ENCODE peak calls at places on chromosomes 5 and 9, in eight cellular contexts. One of them, this sample, is unnamed.

GRCh38 chr5:174231961-174232487 is 186.5 kb downstream of the NSG2 start:
- DNase-seq in esophagus squamous epithelium: no peak
- DNase-seq in breast epithelium: peak; percentile 27
- DNase-seq in stomach: no peak
- DNase-seq in ovary: no peak
- DNase-seq in sigmoid colon: no peak
- DNase-seq in spleen: no peak
- DNase-seq in adrenal gland: no peak
- DNase-seq in this sample: no peak

GRCh38 chr9:115604831-115605483 is 487.0 kb upstream of the TNC start:
- DNase-seq in esophagus squamous epithelium: no peak
- DNase-seq in stomach: no peak
- DNase-seq in breast epithelium: no peak
- DNase-seq in spleen: no peak
- DNase-seq in adrenal gland: no peak
- DNase-seq in sigmoid colon: no peak
- DNase-seq in ovary: no peak
- DNase-seq in this sample: no peak

GRCh38 chr5:38291355-38291754 is 33.0 kb downstream of the EGFLAM start:
- DNase-seq in esophagus squamous epithelium: no peak
- DNase-seq in stomach: no peak
- DNase-seq in spleen: no peak
- DNase-seq in adrenal gland: no peak
- DNase-seq in ovary: no peak
- DNase-seq in sigmoid colon: no peak
- DNase-seq in breast epithelium: no peak
- DNase-seq in this sample: no peak

GRCh38 chr9:16413509-16414016 is 456.9 kb downstream of the BNC2 start:
- DNase-seq in spleen: no peak
- DNase-seq in esophagus squamous epithelium: no peak
- DNase-seq in stomach: no peak
- DNase-seq in breast epithelium: no peak
- DNase-seq in ovary: peak; percentile 31
- DNase-seq in sigmoid colon: peak; percentile 71
- DNase-seq in adrenal gland: peak; percentile 53
- DNase-seq in this sample: peak; percentile 61

GRCh38 chr5:34464820-34465219 is 191.3 kb upstream of the RAI14 start:
- DNase-seq in breast epithelium: no peak
- DNase-seq in stomach: no peak
- DNase-seq in esophagus squamous epithelium: no peak
- DNase-seq in ovary: no peak
- DNase-seq in sigmoid colon: no peak
- DNase-seq in spleen: no peak
- DNase-seq in adrenal gland: no peak
- DNase-seq in this sample: no peak

GRCh38 chr5:124289122-124289521 is 457.3 kb downstream of the ZNF608 start:
- DNase-seq in spleen: no peak
- DNase-seq in stomach: peak; percentile 53
- DNase-seq in breast epithelium: peak; percentile 47
- DNase-seq in sigmoid colon: no peak
- DNase-seq in adrenal gland: no peak
- DNase-seq in esophagus squamous epithelium: no peak
- DNase-seq in ovary: peak; percentile 25
- DNase-seq in this sample: no peak

GRCh38 chr5:144427871-144428270 is 257.2 kb downstream of the KCTD16 start:
- DNase-seq in spleen: no peak
- DNase-seq in adrenal gland: no peak
- DNase-seq in breast epithelium: no peak
- DNase-seq in esophagus squamous epithelium: no peak
- DNase-seq in ovary: no peak
- DNase-seq in stomach: no peak
- DNase-seq in sigmoid colon: no peak
- DNase-seq in this sample: no peak

GRCh38 chr5:31954091-31954490 is 220.0 kb downstream of the GOLPH3 start:
- DNase-seq in ovary: no peak
- DNase-seq in esophagus squamous epithelium: no peak
- DNase-seq in stomach: no peak
- DNase-seq in sigmoid colon: no peak
- DNase-seq in adrenal gland: no peak
- DNase-seq in spleen: no peak
- DNase-seq in breast epithelium: no peak
- DNase-seq in this sample: no peak

GRCh38 chr9:3244963-3245653 is 280.7 kb downstream of the RFX3 start:
- DNase-seq in adrenal gland: no peak
- DNase-seq in ovary: no peak
- DNase-seq in spleen: no peak
- DNase-seq in breast epithelium: no peak
- DNase-seq in sigmoid colon: no peak
- DNase-seq in stomach: no peak
- DNase-seq in esophagus squamous epithelium: no peak
- DNase-seq in this sample: no peak

GRCh38 chr9:12923472-12924009 is 148.7 kb downstream of the LURAP1L start:
- DNase-seq in ovary: no peak
- DNase-seq in breast epithelium: no peak
- DNase-seq in esophagus squamous epithelium: no peak
- DNase-seq in spleen: no peak
- DNase-seq in adrenal gland: peak; percentile 72
- DNase-seq in stomach: no peak
- DNase-seq in sigmoid colon: no peak
- DNase-seq in this sample: peak; percentile 51

GRCh38 chr5:140113180-140113698 is 670 bp upstream of the PURA start:
- DNase-seq in breast epithelium: no peak
- DNase-seq in spleen: no peak
- DNase-seq in adrenal gland: peak; percentile 64
- DNase-seq in stomach: no peak
- DNase-seq in esophagus squamous epithelium: no peak
- DNase-seq in sigmoid colon: peak; percentile 72
- DNase-seq in ovary: peak; percentile 50
- DNase-seq in this sample: peak; percentile 23

GRCh38 chr9:92970467-92970923 is 23.2 kb downstream of the FGD3 start:
- DNase-seq in adrenal gland: peak; percentile 17
- DNase-seq in breast epithelium: no peak
- DNase-seq in spleen: no peak
- DNase-seq in ovary: no peak
- DNase-seq in esophagus squamous epithelium: no peak
- DNase-seq in sigmoid colon: no peak
- DNase-seq in stomach: peak; percentile 8
- DNase-seq in this sample: no peak

GRCh38 chr5:171874210-171874609 is 88.6 kb downstream of the SMIM23 start:
- DNase-seq in adrenal gland: no peak
- DNase-seq in stomach: no peak
- DNase-seq in esophagus squamous epithelium: no peak
- DNase-seq in ovary: no peak
- DNase-seq in sigmoid colon: no peak
- DNase-seq in breast epithelium: no peak
- DNase-seq in spleen: no peak
- DNase-seq in this sample: no peak

GRCh38 chr5:33527696-33528095 is 86.9 kb downstream of the TARS1 start:
- DNase-seq in spleen: no peak
- DNase-seq in stomach: no peak
- DNase-seq in sigmoid colon: no peak
- DNase-seq in ovary: no peak
- DNase-seq in esophagus squamous epithelium: no peak
- DNase-seq in adrenal gland: no peak
- DNase-seq in breast epithelium: no peak
- DNase-seq in this sample: no peak

GRCh38 chr5:58595952-58596351 is 13.1 kb downstream of the RAB3C start:
- DNase-seq in adrenal gland: no peak
- DNase-seq in ovary: no peak
- DNase-seq in stomach: no peak
- DNase-seq in spleen: no peak
- DNase-seq in esophagus squamous epithelium: no peak
- DNase-seq in breast epithelium: no peak
- DNase-seq in sigmoid colon: no peak
- DNase-seq in this sample: no peak

GRCh38 chr5:97163790-97164285 is 19.2 kb downstream of the RIOK2 start:
- DNase-seq in sigmoid colon: no peak
- DNase-seq in spleen: no peak
- DNase-seq in stomach: no peak
- DNase-seq in breast epithelium: no peak
- DNase-seq in esophagus squamous epithelium: no peak
- DNase-seq in adrenal gland: no peak
- DNase-seq in ovary: no peak
- DNase-seq in this sample: no peak

GRCh38 chr5:97164846-97165245 is 18.2 kb downstream of the RIOK2 start:
- DNase-seq in sigmoid colon: no peak
- DNase-seq in ovary: no peak
- DNase-seq in stomach: no peak
- DNase-seq in spleen: no peak
- DNase-seq in adrenal gland: no peak
- DNase-seq in breast epithelium: no peak
- DNase-seq in esophagus squamous epithelium: no peak
- DNase-seq in this sample: no peak

GRCh38 chr5:97162045-97162444 is 19.6 kb upstream of the LIX1 start:
- DNase-seq in sigmoid colon: peak; percentile 76
- DNase-seq in adrenal gland: peak; percentile 86
- DNase-seq in ovary: peak; percentile 52
- DNase-seq in spleen: no peak
- DNase-seq in breast epithelium: peak; percentile 49
- DNase-seq in stomach: peak; percentile 60
- DNase-seq in esophagus squamous epithelium: no peak
- DNase-seq in this sample: peak; percentile 73

GRCh38 chr5:97165726-97166125 is 17.3 kb downstream of the RIOK2 start:
- DNase-seq in adrenal gland: no peak
- DNase-seq in esophagus squamous epithelium: no peak
- DNase-seq in stomach: no peak
- DNase-seq in breast epithelium: no peak
- DNase-seq in sigmoid colon: no peak
- DNase-seq in ovary: no peak
- DNase-seq in spleen: no peak
- DNase-seq in this sample: no peak

GRCh38 chr5:97163360-97163764 is 19.7 kb downstream of the RIOK2 start:
- DNase-seq in ovary: no peak
- DNase-seq in spleen: no peak
- DNase-seq in stomach: no peak
- DNase-seq in breast epithelium: no peak
- DNase-seq in sigmoid colon: no peak
- DNase-seq in esophagus squamous epithelium: no peak
- DNase-seq in adrenal gland: no peak
- DNase-seq in this sample: no peak
- H3K36me3 ChIP-seq in ovary: no peaks in the 10 kb centered on the region
- H3K36me3 ChIP-seq in spleen: peaks cover 29% of the 10 kb centered on the region
- H3K36me3 ChIP-seq in stomach: peaks cover 90% of the 10 kb centered on the region
- H3K36me3 ChIP-seq in breast epithelium: peaks cover 7% of the 10 kb centered on the region
- H3K36me3 ChIP-seq in sigmoid colon: no peaks in the 10 kb centered on the region
- H3K36me3 ChIP-seq in esophagus squamous epithelium: no peaks in the 10 kb centered on the region
- H3K36me3 ChIP-seq in adrenal gland: peaks cover 34% of the 10 kb centered on the region
- H3K36me3 ChIP-seq in this sample: no peaks in the 10 kb centered on the region

GRCh38 chr9:136467766-136468165 is 15.1 kb downstream of the SEC16A start:
- DNase-seq in adrenal gland: no peak
- DNase-seq in spleen: no peak
- DNase-seq in esophagus squamous epithelium: no peak
- DNase-seq in stomach: no peak
- DNase-seq in breast epithelium: no peak
- DNase-seq in ovary: no peak
- DNase-seq in sigmoid colon: no peak
- DNase-seq in this sample: no peak
- TF ChIP-seq POLR2A in adrenal gland: no peak
- TF ChIP-seq POLR2A in spleen: no peak
- TF ChIP-seq POLR2A in esophagus squamous epithelium: no peak
- TF ChIP-seq POLR2A in stomach: no peak
- TF ChIP-seq POLR2A in breast epithelium: no peak
- TF ChIP-seq POLR2A in ovary: no peak
- TF ChIP-seq POLR2A in sigmoid colon: no peak
- TF ChIP-seq POLR2A in this sample: no peak

DNA sequence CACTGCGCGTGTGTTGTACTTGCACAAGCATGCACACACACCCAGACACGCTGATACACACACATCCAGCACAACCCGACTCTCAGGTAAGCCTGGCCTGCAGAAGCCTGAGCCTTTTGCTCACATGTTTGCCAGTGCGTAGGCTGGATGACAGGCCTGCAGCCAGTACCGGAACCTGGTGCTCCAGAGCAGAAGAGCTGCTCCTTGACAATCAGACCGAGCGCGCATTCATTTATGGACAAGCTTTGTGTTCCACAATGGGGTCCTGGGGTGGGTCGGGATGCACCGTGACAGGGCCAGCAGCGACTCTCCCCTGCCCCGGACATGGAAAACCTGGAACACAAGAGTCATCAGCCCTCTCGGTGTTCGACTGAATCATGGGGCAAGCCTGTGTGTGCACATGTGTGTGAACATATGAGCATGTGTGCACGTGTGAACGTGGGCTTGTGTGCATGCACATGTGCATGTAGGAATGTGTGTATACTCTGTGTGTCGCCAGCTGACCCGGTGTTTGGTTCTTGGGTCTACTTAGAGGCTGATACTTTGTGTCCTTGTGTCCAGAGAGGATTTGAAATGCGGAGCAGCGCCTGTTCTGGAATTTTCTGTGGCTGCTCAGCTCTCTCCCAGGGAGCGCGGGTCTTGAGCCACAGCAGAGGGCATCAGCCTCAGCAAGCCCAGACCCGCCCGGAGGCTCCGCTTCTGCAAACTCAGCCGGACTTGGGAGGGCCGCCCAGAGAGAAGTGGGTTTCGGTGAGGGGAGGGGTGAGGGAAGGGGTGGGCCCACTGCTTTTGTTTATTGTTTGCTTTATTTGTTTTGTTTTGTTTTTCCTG is 32.2 kb downstream of the IRX4 start:
- DNase-seq in breast epithelium: no peak
- DNase-seq in stomach: no peak
- DNase-seq in esophagus squamous epithelium: no peak
- DNase-seq in ovary: no peak
- DNase-seq in sigmoid colon: no peak
- DNase-seq in spleen: no peak
- DNase-seq in adrenal gland: no peak
- DNase-seq in this sample: no peak
- H3K27me3 ChIP-seq in breast epithelium: peaks cover 61% of the 10 kb centered on the region
- H3K27me3 ChIP-seq in stomach: peaks cover 45% of the 10 kb centered on the region
- H3K27me3 ChIP-seq in esophagus squamous epithelium: peaks cover 93% of the 10 kb centered on the region
- H3K27me3 ChIP-seq in ovary: peaks cover 3% of the 10 kb centered on the region
- H3K27me3 ChIP-seq in sigmoid colon: peaks cover 11% of the 10 kb centered on the region
- H3K27me3 ChIP-seq in spleen: peaks cover 5% of the 10 kb centered on the region
- H3K27me3 ChIP-seq in adrenal gland: peaks cover 9% of the 10 kb centered on the region
- H3K27me3 ChIP-seq in this sample: peaks cover 19% of the 10 kb centered on the region

GRCh38 chr5:151037561-151038291 is 17.3 kb downstream of the GPX3 start:
- DNase-seq in sigmoid colon: peak; percentile 81
- DNase-seq in adrenal gland: peak; percentile 89
- DNase-seq in ovary: peak; percentile 72
- DNase-seq in esophagus squamous epithelium: no peak
- DNase-seq in stomach: no peak
- DNase-seq in spleen: peak; percentile 39
- DNase-seq in breast epithelium: no peak
- DNase-seq in this sample: peak; percentile 71

GRCh38 chr5:151038292-151038745 is 17.9 kb downstream of the GPX3 start:
- DNase-seq in adrenal gland: no peak
- DNase-seq in spleen: peak; percentile 54
- DNase-seq in breast epithelium: no peak
- DNase-seq in esophagus squamous epithelium: no peak
- DNase-seq in ovary: no peak
- DNase-seq in sigmoid colon: no peak
- DNase-seq in stomach: no peak
- DNase-seq in this sample: no peak

GRCh38 chr5:151038801-151039238 is 18.4 kb downstream of the GPX3 start:
- DNase-seq in stomach: no peak
- DNase-seq in adrenal gland: no peak
- DNase-seq in breast epithelium: no peak
- DNase-seq in sigmoid colon: no peak
- DNase-seq in ovary: no peak
- DNase-seq in spleen: peak; percentile 62
- DNase-seq in esophagus squamous epithelium: no peak
- DNase-seq in this sample: no peak

GRCh38 chr5:151034422-151035379 is 14.3 kb downstream of the GPX3 start:
- DNase-seq in adrenal gland: no peak
- DNase-seq in breast epithelium: no peak
- DNase-seq in ovary: no peak
- DNase-seq in esophagus squamous epithelium: no peak
- DNase-seq in stomach: no peak
- DNase-seq in sigmoid colon: no peak
- DNase-seq in spleen: no peak
- DNase-seq in this sample: no peak

GRCh38 chr5:151036556-151036955 is 16.2 kb downstream of the GPX3 start:
- DNase-seq in spleen: no peak
- DNase-seq in sigmoid colon: no peak
- DNase-seq in stomach: no peak
- DNase-seq in adrenal gland: no peak
- DNase-seq in esophagus squamous epithelium: no peak
- DNase-seq in breast epithelium: no peak
- DNase-seq in ovary: no peak
- DNase-seq in this sample: no peak
- H3K36me3 ChIP-seq in spleen: peaks cover 94% of the 10 kb centered on the region
- H3K36me3 ChIP-seq in sigmoid colon: peaks cover 60% of the 10 kb centered on the region
- H3K36me3 ChIP-seq in stomach: peaks cover 100% of the 10 kb centered on the region
- H3K36me3 ChIP-seq in adrenal gland: peaks cover 79% of the 10 kb centered on the region
- H3K36me3 ChIP-seq in esophagus squamous epithelium: peaks cover 38% of the 10 kb centered on the region
- H3K36me3 ChIP-seq in breast epithelium: peaks cover 4% of the 10 kb centered on the region
- H3K36me3 ChIP-seq in ovary: no peaks in the 10 kb centered on the region
- H3K36me3 ChIP-seq in this sample: no peaks in the 10 kb centered on the region